ENCODE peak calls at places on chromosomes 11 and 22, in nine cellular contexts. One of them, this sample, is unnamed.

GRCh38 chr11:34602245-34602644 is 18.6 kb upstream of the EHF start:
- DNase-seq in A673: no peak
- DNase-seq in sciatic nerve: no peak
- DNase-seq in HuH-7: no peak
- DNase-seq in GM12891: no peak
- DNase-seq in effector memory CD4-positive, alpha-beta T cell: no peak
- DNase-seq in MG63: no peak
- DNase-seq in fibroblast of the aortic adventitia: no peak
- DNase-seq in stimulated activated CD8-positive, alpha-beta memory T cell treated with anti-CD3 and anti-CD28 coated beads, Interleukin-4, amount 100 ng/mL, for 48 hours: no peak
- DNase-seq in this sample: no peak

GRCh38 chr11:45097721-45098493 is 48.5 kb upstream of the PRDM11 start:
- DNase-seq in sciatic nerve: peak
- DNase-seq in GM12891: no peak
- DNase-seq in HuH-7: peak
- DNase-seq in effector memory CD4-positive, alpha-beta T cell: no peak
- DNase-seq in fibroblast of the aortic adventitia: peak
- DNase-seq in MG63: peak
- DNase-seq in A673: peak
- DNase-seq in stimulated activated CD8-positive, alpha-beta memory T cell treated with anti-CD3 and anti-CD28 coated beads, Interleukin-4, amount 100 ng/mL, for 48 hours: peak
- DNase-seq in this sample: peak

GRCh38 chr11:116485425-116485824 is 287.4 kb downstream of the BUD13 start:
- DNase-seq in A673: no peak
- DNase-seq in HuH-7: peak
- DNase-seq in GM12891: no peak
- DNase-seq in sciatic nerve: no peak
- DNase-seq in fibroblast of the aortic adventitia: no peak
- DNase-seq in MG63: no peak
- DNase-seq in effector memory CD4-positive, alpha-beta T cell: no peak
- DNase-seq in stimulated activated CD8-positive, alpha-beta memory T cell treated with anti-CD3 and anti-CD28 coated beads, Interleukin-4, amount 100 ng/mL, for 48 hours: no peak
- DNase-seq in this sample: no peak

GRCh38 chr11:77776455-77776854 is 44.1 kb downstream of the RSF1 start:
- DNase-seq in GM12891: no peak
- DNase-seq in sciatic nerve: no peak
- DNase-seq in effector memory CD4-positive, alpha-beta T cell: no peak
- DNase-seq in fibroblast of the aortic adventitia: peak
- DNase-seq in A673: peak
- DNase-seq in MG63: no peak
- DNase-seq in stimulated activated CD8-positive, alpha-beta memory T cell treated with anti-CD3 and anti-CD28 coated beads, Interleukin-4, amount 100 ng/mL, for 48 hours: no peak
- DNase-seq in HuH-7: no peak
- DNase-seq in this sample: peak

GRCh38 chr11:22466809-22467208 is 128.6 kb downstream of the SLC17A6 start:
- DNase-seq in MG63: peak
- DNase-seq in effector memory CD4-positive, alpha-beta T cell: no peak
- DNase-seq in HuH-7: no peak
- DNase-seq in stimulated activated CD8-positive, alpha-beta memory T cell treated with anti-CD3 and anti-CD28 coated beads, Interleukin-4, amount 100 ng/mL, for 48 hours: no peak
- DNase-seq in fibroblast of the aortic adventitia: peak
- DNase-seq in GM12891: no peak
- DNase-seq in sciatic nerve: no peak
- DNase-seq in A673: no peak
- DNase-seq in this sample: no peak

GRCh38 chr22:28143206-28143605 is 224.2 kb upstream of the PITPNB start:
- DNase-seq in sciatic nerve: no peak
- DNase-seq in HuH-7: no peak
- DNase-seq in GM12891: no peak
- DNase-seq in MG63: no peak
- DNase-seq in fibroblast of the aortic adventitia: no peak
- DNase-seq in stimulated activated CD8-positive, alpha-beta memory T cell treated with anti-CD3 and anti-CD28 coated beads, Interleukin-4, amount 100 ng/mL, for 48 hours: no peak
- DNase-seq in A673: no peak
- DNase-seq in effector memory CD4-positive, alpha-beta T cell: no peak
- DNase-seq in this sample: no peak

GRCh38 chr22:49052023-49052538 is 775.6 kb downstream of the BRD1 start:
- DNase-seq in HuH-7: no peak
- DNase-seq in GM12891: no peak
- DNase-seq in sciatic nerve: peak
- DNase-seq in effector memory CD4-positive, alpha-beta T cell: peak
- DNase-seq in A673: no peak
- DNase-seq in MG63: peak
- DNase-seq in fibroblast of the aortic adventitia: no peak
- DNase-seq in stimulated activated CD8-positive, alpha-beta memory T cell treated with anti-CD3 and anti-CD28 coated beads, Interleukin-4, amount 100 ng/mL, for 48 hours: peak
- DNase-seq in this sample: no peak

GRCh38 chr22:32042924-32043323 is at the start of gene SLC5A1:
- DNase-seq in sciatic nerve: no peak
- DNase-seq in A673: no peak
- DNase-seq in stimulated activated CD8-positive, alpha-beta memory T cell treated with anti-CD3 and anti-CD28 coated beads, Interleukin-4, amount 100 ng/mL, for 48 hours: no peak
- DNase-seq in MG63: no peak
- DNase-seq in fibroblast of the aortic adventitia: no peak
- DNase-seq in HuH-7: no peak
- DNase-seq in effector memory CD4-positive, alpha-beta T cell: no peak
- DNase-seq in GM12891: no peak
- DNase-seq in this sample: no peak

GRCh38 chr11:116871248-116871647 is 33.8 kb upstream of the APOA1 start:
- DNase-seq in GM12891: no peak
- DNase-seq in A673: no peak
- DNase-seq in effector memory CD4-positive, alpha-beta T cell: no peak
- DNase-seq in stimulated activated CD8-positive, alpha-beta memory T cell treated with anti-CD3 and anti-CD28 coated beads, Interleukin-4, amount 100 ng/mL, for 48 hours: no peak
- DNase-seq in MG63: peak
- DNase-seq in sciatic nerve: no peak
- DNase-seq in fibroblast of the aortic adventitia: peak
- DNase-seq in HuH-7: no peak
- DNase-seq in this sample: no peak

GRCh38 chr11:100576044-100577021 is 110.8 kb upstream of the ARHGAP42 start:
- DNase-seq in A673: peak
- DNase-seq in effector memory CD4-positive, alpha-beta T cell: no peak
- DNase-seq in HuH-7: peak
- DNase-seq in sciatic nerve: no peak
- DNase-seq in MG63: no peak
- DNase-seq in stimulated activated CD8-positive, alpha-beta memory T cell treated with anti-CD3 and anti-CD28 coated beads, Interleukin-4, amount 100 ng/mL, for 48 hours: no peak
- DNase-seq in fibroblast of the aortic adventitia: peak
- DNase-seq in GM12891: no peak
- DNase-seq in this sample: peak

GRCh38 chr11:80779907-80780615 is 1339.2 kb upstream of the TENM4 start:
- DNase-seq in MG63: no peak
- DNase-seq in A673: no peak
- DNase-seq in stimulated activated CD8-positive, alpha-beta memory T cell treated with anti-CD3 and anti-CD28 coated beads, Interleukin-4, amount 100 ng/mL, for 48 hours: no peak
- DNase-seq in effector memory CD4-positive, alpha-beta T cell: no peak
- DNase-seq in GM12891: no peak
- DNase-seq in sciatic nerve: no peak
- DNase-seq in HuH-7: no peak
- DNase-seq in fibroblast of the aortic adventitia: no peak
- DNase-seq in this sample: no peak

GRCh38 chr11:35082322-35083180 is 56.4 kb upstream of the CD44 start:
- DNase-seq in GM12891: peak
- DNase-seq in stimulated activated CD8-positive, alpha-beta memory T cell treated with anti-CD3 and anti-CD28 coated beads, Interleukin-4, amount 100 ng/mL, for 48 hours: peak
- DNase-seq in sciatic nerve: peak
- DNase-seq in A673: peak
- DNase-seq in HuH-7: peak
- DNase-seq in effector memory CD4-positive, alpha-beta T cell: peak
- DNase-seq in MG63: peak
- DNase-seq in fibroblast of the aortic adventitia: peak
- DNase-seq in this sample: peak

GRCh38 chr11:17563248-17563647 is 16.2 kb downstream of the OTOG start:
- DNase-seq in MG63: peak
- DNase-seq in fibroblast of the aortic adventitia: no peak
- DNase-seq in HuH-7: no peak
- DNase-seq in A673: no peak
- DNase-seq in effector memory CD4-positive, alpha-beta T cell: no peak
- DNase-seq in sciatic nerve: peak
- DNase-seq in stimulated activated CD8-positive, alpha-beta memory T cell treated with anti-CD3 and anti-CD28 coated beads, Interleukin-4, amount 100 ng/mL, for 48 hours: no peak
- DNase-seq in GM12891: no peak
- DNase-seq in this sample: peak

GRCh38 chr11:117874253-117874909 is 2.1 kb downstream of the FXYD6 start:
- DNase-seq in effector memory CD4-positive, alpha-beta T cell: no peak
- DNase-seq in MG63: no peak
- DNase-seq in fibroblast of the aortic adventitia: no peak
- DNase-seq in sciatic nerve: no peak
- DNase-seq in A673: no peak
- DNase-seq in stimulated activated CD8-positive, alpha-beta memory T cell treated with anti-CD3 and anti-CD28 coated beads, Interleukin-4, amount 100 ng/mL, for 48 hours: no peak
- DNase-seq in HuH-7: no peak
- DNase-seq in GM12891: no peak
- DNase-seq in this sample: no peak

GRCh38 chr11:8692417-8692816 is 9.8 kb downstream of the RPL27A start:
- DNase-seq in sciatic nerve: peak
- DNase-seq in effector memory CD4-positive, alpha-beta T cell: no peak
- DNase-seq in GM12891: no peak
- DNase-seq in stimulated activated CD8-positive, alpha-beta memory T cell treated with anti-CD3 and anti-CD28 coated beads, Interleukin-4, amount 100 ng/mL, for 48 hours: no peak
- DNase-seq in fibroblast of the aortic adventitia: no peak
- DNase-seq in HuH-7: no peak
- DNase-seq in MG63: no peak
- DNase-seq in A673: no peak
- DNase-seq in this sample: no peak

GRCh38 chr22:28021116-28021997 is 102.3 kb upstream of the PITPNB start:
- DNase-seq in MG63: no peak
- DNase-seq in HuH-7: no peak
- DNase-seq in stimulated activated CD8-positive, alpha-beta memory T cell treated with anti-CD3 and anti-CD28 coated beads, Interleukin-4, amount 100 ng/mL, for 48 hours: peak
- DNase-seq in fibroblast of the aortic adventitia: no peak
- DNase-seq in sciatic nerve: peak
- DNase-seq in GM12891: no peak
- DNase-seq in effector memory CD4-positive, alpha-beta T cell: no peak
- DNase-seq in A673: no peak
- DNase-seq in this sample: no peak

GRCh38 chr22:23380911-23381310 is 199.2 kb downstream of the IGLL1 start:
- DNase-seq in stimulated activated CD8-positive, alpha-beta memory T cell treated with anti-CD3 and anti-CD28 coated beads, Interleukin-4, amount 100 ng/mL, for 48 hours: no peak
- DNase-seq in effector memory CD4-positive, alpha-beta T cell: no peak
- DNase-seq in fibroblast of the aortic adventitia: no peak
- DNase-seq in HuH-7: no peak
- DNase-seq in sciatic nerve: no peak
- DNase-seq in MG63: no peak
- DNase-seq in A673: no peak
- DNase-seq in GM12891: no peak
- DNase-seq in this sample: no peak

GRCh38 chr11:14617241-14618027 is 26.2 kb upstream of the PDE3B start:
- DNase-seq in MG63: no peak
- DNase-seq in GM12891: no peak
- DNase-seq in fibroblast of the aortic adventitia: no peak
- DNase-seq in HuH-7: no peak
- DNase-seq in A673: no peak
- DNase-seq in stimulated activated CD8-positive, alpha-beta memory T cell treated with anti-CD3 and anti-CD28 coated beads, Interleukin-4, amount 100 ng/mL, for 48 hours: no peak
- DNase-seq in sciatic nerve: no peak
- DNase-seq in effector memory CD4-positive, alpha-beta T cell: no peak
- DNase-seq in this sample: no peak

GRCh38 chr22:39908737-39909136 is 7.9 kb downstream of the GRAP2 start:
- DNase-seq in stimulated activated CD8-positive, alpha-beta memory T cell treated with anti-CD3 and anti-CD28 coated beads, Interleukin-4, amount 100 ng/mL, for 48 hours: peak
- DNase-seq in effector memory CD4-positive, alpha-beta T cell: peak
- DNase-seq in fibroblast of the aortic adventitia: no peak
- DNase-seq in sciatic nerve: no peak
- DNase-seq in A673: no peak
- DNase-seq in MG63: no peak
- DNase-seq in GM12891: no peak
- DNase-seq in HuH-7: no peak
- DNase-seq in this sample: no peak

GRCh38 chr11:81993755-81994154 is 739.9 kb downstream of the FAM181B start:
- DNase-seq in fibroblast of the aortic adventitia: no peak
- DNase-seq in A673: no peak
- DNase-seq in effector memory CD4-positive, alpha-beta T cell: no peak
- DNase-seq in MG63: no peak
- DNase-seq in GM12891: no peak
- DNase-seq in sciatic nerve: no peak
- DNase-seq in stimulated activated CD8-positive, alpha-beta memory T cell treated with anti-CD3 and anti-CD28 coated beads, Interleukin-4, amount 100 ng/mL, for 48 hours: no peak
- DNase-seq in HuH-7: no peak
- DNase-seq in this sample: no peak

GRCh38 chr11:82927264-82927880 is 25.8 kb downstream of the DDIAS start:
- DNase-seq in sciatic nerve: no peak
- DNase-seq in stimulated activated CD8-positive, alpha-beta memory T cell treated with anti-CD3 and anti-CD28 coated beads, Interleukin-4, amount 100 ng/mL, for 48 hours: no peak
- DNase-seq in effector memory CD4-positive, alpha-beta T cell: no peak
- DNase-seq in HuH-7: peak
- DNase-seq in MG63: no peak
- DNase-seq in A673: peak
- DNase-seq in GM12891: peak
- DNase-seq in fibroblast of the aortic adventitia: peak
- DNase-seq in this sample: peak

GRCh38 chr11:60950933-60951610 is 904 bp downstream of the SLC15A3 start:
- DNase-seq in sciatic nerve: peak
- DNase-seq in effector memory CD4-positive, alpha-beta T cell: no peak
- DNase-seq in MG63: no peak
- DNase-seq in stimulated activated CD8-positive, alpha-beta memory T cell treated with anti-CD3 and anti-CD28 coated beads, Interleukin-4, amount 100 ng/mL, for 48 hours: peak
- DNase-seq in GM12891: no peak
- DNase-seq in HuH-7: no peak
- DNase-seq in fibroblast of the aortic adventitia: no peak
- DNase-seq in A673: no peak
- DNase-seq in this sample: no peak